ENCODE peak calls at places on chromosomes 1 and 21, in four cellular contexts. T is left ventricle myocardium inferior, Q is HFFc6, S is K562. E is an unnamed sample.

GRCh38 chr1:206419250-206419649 is 51.0 kb upstream of the IKBKE start:
- DNase-seq in T (no peak), Q (peak; percentile 6), S (peak; percentile 34), E (peak; percentile 32)

GRCh38 chr1:229092377-229093257 is 178.3 kb upstream of the RAB4A start:
- DNase-seq in T (no peak), Q (no peak), S (no peak), E (no peak)

GRCh38 chr1:121538943-121539575 is 354.3 kb downstream of the SRGAP2C start:
- DNase-seq in T (no peak), Q (no peak), S (no peak), E (no peak)

GRCh38 chr1:64790965-64791487 is 46.2 kb downstream of the RAVER2 start:
- DNase-seq in T (no peak), Q (no peak), S (no peak), E (no peak)

GRCh38 chr1:29753244-29753643 is 516.9 kb downstream of the PTPRU start:
- DNase-seq in T (no peak), Q (no peak), S (no peak), E (no peak)

GRCh38 chr21:38989097-38989744 is 183.5 kb downstream of the ETS2 start:
- DNase-seq in T (no peak), Q (no peak), S (no peak), E (no peak)

GRCh38 chr1:205933672-205934618 is 9.3 kb downstream of the SLC26A9 start:
- DNase-seq in T (no peak), Q (peak; percentile 48), S (no peak), E (no peak)

GRCh38 chr21:14901482-14901958 is 163.3 kb downstream of the NRIP1 start:
- DNase-seq in T (no peak), Q (peak; percentile 33), S (no peak), E (no peak)

GRCh38 chr1:211731456-211732275 is 56.2 kb upstream of the NEK2 start:
- DNase-seq in T (no peak), Q (no peak), S (peak; percentile 44), E (no peak)

GRCh38 chr1:29122987-29123870 is 474 bp downstream of the TMEM200B start:
- DNase-seq in T (peak; percentile 19), Q (peak; percentile 25), S (no peak), E (peak; percentile 55)

GRCh38 chr21:32597205-32597604 is 11.9 kb upstream of the TCP10L start:
- DNase-seq in T (no peak), Q (peak; percentile 93), S (no peak), E (no peak)

GRCh38 chr1:187928288-187928687 is 1099.5 kb downstream of the PLA2G4A start:
- DNase-seq in T (no peak), Q (peak; percentile 23), S (no peak), E (no peak)

GRCh38 chr1:211281322-211282022 is 22.3 kb downstream of the RCOR3 start:
- DNase-seq in T (no peak), Q (no peak), S (no peak), E (no peak)